ENCODE peak calls at places on chromosomes 7 and 10, in four cellular contexts. Q is WTC11, L is A549, I is HepG2. F is an unnamed sample.

GRCh38 chr7:116736927-116737715 is 65.1 kb downstream of the MET start:
- DNase-seq in I (peak; percentile 58), L (no peak), Q (no peak), F (no peak)

GRCh38 chr7:98613601-98614425 is 3.3 kb upstream of the NPTX2 start:
- DNase-seq in I (no peak), Q (peak; percentile 41), L (no peak), F (no peak)

GRCh38 chr10:44056947-44057811 is 327.7 kb downstream of the CXCL12 start:
- DNase-seq in I (no peak), L (no peak), Q (no peak), F (no peak)

GRCh38 chr10:98149858-98150257 is 15.4 kb downstream of the R3HCC1L start:
- DNase-seq in L (no peak), I (no peak), Q (no peak), F (no peak)

GRCh38 chr10:14219411-14219810 is 111.3 kb downstream of the FRMD4A start:
- DNase-seq in Q (no peak), L (no peak), I (no peak), F (no peak)

GRCh38 chr7:94244760-94245159 is 149.9 kb upstream of the COL1A2 start:
- DNase-seq in I (no peak), Q (no peak), L (no peak), F (no peak)

GRCh38 chr7:46990761-46991160 is 591.1 kb downstream of the TNS3 start:
- DNase-seq in L (no peak), I (no peak), Q (no peak), F (no peak)

GRCh38 chr7:84729284-84729683 is 457.6 kb downstream of the SEMA3D start:
- DNase-seq in I (no peak), Q (no peak), L (no peak), F (peak; percentile 20)

GRCh38 chr10:50572017-50572491 is 51.7 kb downstream of the SGMS1 start:
- DNase-seq in Q (no peak), L (no peak), I (peak; percentile 92), F (no peak)

GRCh38 chr7:43198599-43199090 is 86.2 kb downstream of the HECW1 start:
- DNase-seq in Q (no peak), L (no peak), I (no peak), F (no peak)

GRCh38 chr7:155593455-155594162 is 47.2 kb upstream of the CNPY1 start:
- DNase-seq in L (no peak), I (no peak), Q (no peak), F (no peak)

GRCh38 chr7:142855401-142855743 is 496 bp downstream of the EPHB6 start:
- DNase-seq in Q (no peak), I (no peak), L (no peak), F (peak; percentile 56)

GRCh38 chr7:5755704-5756131 is 25.7 kb downstream of the RNF216 start:
- DNase-seq in I (no peak), Q (no peak), L (no peak), F (peak; percentile 78)

GRCh38 chr7:156827587-156828203 is 65.3 kb downstream of the LMBR1 start:
- DNase-seq in L (peak; percentile 25), Q (no peak), I (no peak), F (peak; percentile 38)

GRCh38 chr7:63925626-63926460 is 72.8 kb upstream of the ZNF722 start:
- DNase-seq in L (no peak), Q (no peak), I (no peak), F (peak; percentile 42)

GRCh38 chr7:47678641-47679380 is 96.9 kb upstream of the TNS3 start:
- DNase-seq in Q (no peak), I (no peak), L (no peak), F (no peak)

GRCh38 chr7:107014381-107015023 is 30.0 kb upstream of the PRKAR2B start:
- DNase-seq in I (no peak), L (no peak), Q (no peak), F (no peak)

GRCh38 chr7:42661312-42661711 is 250.6 kb downstream of the C7orf25 start:
- DNase-seq in Q (no peak), I (no peak), L (no peak), F (no peak)

GRCh38 chr10:118584181-118584954 is 11.1 kb downstream of the PRLHR start:
- DNase-seq in L (no peak), I (no peak), Q (no peak), F (no peak)
- TF ChIP-seq NR3C1 in L (no peak), I (no peak), Q (no peak), F (no peak)

DNA sequence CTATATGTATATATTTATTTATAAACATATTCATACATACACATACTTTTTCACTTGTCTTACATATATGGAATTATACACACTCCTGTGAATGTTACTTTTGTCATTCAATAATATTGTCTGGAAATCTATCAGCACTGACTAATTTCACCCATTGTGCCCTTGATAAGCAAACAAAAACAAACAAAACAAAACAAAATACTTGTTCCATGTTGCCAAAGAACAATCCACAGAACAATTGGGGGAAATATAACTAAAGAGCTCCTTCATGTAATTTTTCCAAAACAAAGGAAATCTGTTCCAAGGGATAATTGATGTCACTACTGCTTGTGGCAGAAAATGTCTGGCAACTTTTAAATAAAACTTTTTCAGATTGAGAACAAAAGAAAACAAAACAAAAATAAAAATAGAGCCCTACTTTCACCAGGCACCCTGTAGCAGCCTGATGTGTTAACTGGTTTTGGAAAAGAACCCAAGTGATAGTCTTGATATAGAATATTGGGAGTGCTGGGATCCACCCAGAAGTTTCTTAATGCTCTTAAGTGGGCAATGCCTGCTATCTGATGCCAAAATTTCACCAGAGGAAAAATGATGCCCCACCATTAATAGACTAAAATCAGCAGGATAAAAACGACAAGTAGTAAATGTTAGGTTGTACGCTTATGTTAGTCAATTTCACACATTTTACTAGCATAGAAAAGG is 34.0 kb upstream of the CCDC7 start:
- DNase-seq in I (no peak), Q (no peak), L (no peak), F (no peak)
- TF ChIP-seq NR3C1 in I (no peak), Q (no peak), L (no peak), F (no peak)

DNA sequence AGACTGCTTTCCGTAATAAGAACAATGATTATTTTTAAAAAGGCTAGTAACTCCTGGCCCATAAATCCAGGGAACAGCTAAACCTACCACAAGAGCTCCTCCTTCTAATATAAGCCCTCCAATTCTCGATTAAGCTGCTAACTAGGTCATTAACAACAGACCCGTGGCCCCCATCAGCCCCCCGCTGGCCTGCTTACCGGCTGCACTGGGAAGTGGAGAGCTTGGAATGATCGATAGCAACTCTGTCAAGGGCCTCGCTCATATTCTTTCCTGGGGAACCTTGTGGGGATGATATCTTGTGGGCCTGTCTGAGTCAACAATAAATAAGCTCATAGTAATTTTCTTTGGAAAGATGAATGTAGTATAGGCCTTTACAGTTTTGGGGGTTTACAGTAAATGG is 353.5 kb downstream of the TCERG1L start:
- DNase-seq in Q (no peak), L (no peak), I (no peak), F (no peak)
- TF ChIP-seq NR3C1 in Q (no peak), L (no peak), I (no peak), F (no peak)

GRCh38 chr7:108225531-108226181 is 95.5 kb upstream of the LAMB4 start:
- DNase-seq in L (no peak), Q (no peak), I (no peak), F (peak; percentile 47)

GRCh38 chr7:108226723-108227359 is 96.7 kb upstream of the LAMB4 start:
- DNase-seq in Q (no peak), I (no peak), L (no peak), F (no peak)

GRCh38 chr7:108224387-108224786 is 94.2 kb upstream of the LAMB4 start:
- DNase-seq in L (no peak), I (no peak), Q (no peak), F (no peak)

GRCh38 chr7:108227360-108227749 is 97.2 kb upstream of the LAMB4 start:
- DNase-seq in I (no peak), L (no peak), Q (no peak), F (no peak)

DNA sequence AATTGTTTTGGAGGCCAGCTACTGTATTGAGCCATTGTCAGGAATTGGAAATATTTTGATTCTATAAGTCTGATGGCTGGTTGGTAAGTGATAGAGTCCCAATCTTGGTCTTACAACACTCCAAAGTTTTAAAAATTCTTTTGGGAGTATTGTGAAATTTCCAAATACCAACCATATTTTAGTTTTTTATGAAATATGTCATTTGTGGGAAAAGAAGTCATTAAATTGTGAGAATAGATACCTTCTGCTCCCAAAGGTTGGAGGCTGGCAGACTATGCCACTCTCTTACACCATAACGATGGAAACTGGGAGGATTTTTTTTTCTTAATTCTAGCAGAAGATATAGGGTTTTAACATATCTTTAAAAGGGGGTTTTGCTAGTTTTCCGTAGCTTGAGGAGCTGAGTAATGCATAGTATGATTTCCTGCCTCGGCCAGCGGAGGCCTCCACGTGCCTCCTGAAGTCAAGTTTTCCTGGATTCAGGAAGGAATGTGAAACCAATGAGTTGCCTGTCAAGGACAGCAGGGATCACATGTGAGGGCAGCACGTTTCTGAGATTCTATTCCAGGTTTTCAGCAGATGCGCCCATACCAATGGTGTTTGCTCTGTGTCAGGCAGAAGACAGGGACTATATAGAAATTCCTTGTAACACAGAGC is 92.2 kb upstream of the LAMB4 start:
- DNase-seq in I (peak; percentile 14), L (no peak), Q (peak; percentile 20), F (no peak)
- TF ChIP-seq NR3C1 in I (no peak), L (no peak), Q (no peak), F (no peak)

GRCh38 chr10:7866191-7866590 is 47.9 kb downstream of the TAF3 start:
- DNase-seq in Q (no peak), I (no peak), L (no peak), F (no peak)

GRCh38 chr10:7876541-7877127 is 58.3 kb downstream of the TAF3 start:
- DNase-seq in I (no peak), Q (no peak), L (no peak), F (no peak)

GRCh38 chr10:7874864-7875263 is 56.6 kb downstream of the TAF3 start:
- DNase-seq in I (no peak), L (no peak), Q (no peak), F (no peak)

DNA sequence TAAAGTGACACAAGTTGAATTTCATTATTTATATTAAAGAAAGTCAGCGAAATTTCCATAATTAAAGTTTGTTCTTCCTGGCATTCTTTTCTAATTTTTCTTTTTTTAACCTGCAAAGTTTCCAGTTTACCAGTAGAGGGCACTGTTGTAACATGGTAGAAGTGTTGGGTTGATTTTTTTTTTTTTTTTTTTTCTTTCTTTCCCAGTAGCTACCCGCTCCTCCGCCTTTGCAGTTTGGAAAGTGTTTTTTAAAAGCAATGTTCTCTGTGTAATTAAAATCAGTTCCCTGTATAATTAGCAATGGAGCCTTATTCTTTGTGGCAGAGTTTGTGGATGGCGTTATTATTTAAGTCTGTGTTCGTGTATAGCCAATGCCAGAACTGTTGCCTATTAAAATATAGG is 53.7 kb downstream of the TAF3 start:
- DNase-seq in L (peak; percentile 8), Q (no peak), I (no peak), F (peak; percentile 27)
- TF ChIP-seq NR3C1 in L (no peak), Q (no peak), I (no peak), F (no peak)

F was measured in K562.